ENCODE peak calls at places on chromosomes 5 and 9, in six cellular contexts. W is IMR-90, A is fibroblast of lung, V is HepG2, L is GM23338, J is cardiac muscle cell. U is an unnamed sample.

GRCh38 chr9:111621895-111622480 is 9.1 kb upstream of the DNAJC25 start:
- DNase-seq in V (peak), J (no peak), W (peak), L (peak), A (peak), U (no peak)

GRCh38 chr9:37650873-37651768 is at the start of gene FRMPD1:
- DNase-seq in W (peak), J (peak), L (peak), A (peak), V (peak), U (no peak)

GRCh38 chr5:150589791-150590601 is 50.5 kb upstream of the SYNPO start:
- DNase-seq in A (peak), W (peak), V (peak), J (peak), L (peak), U (peak)

GRCh38 chr5:86625148-86625547 is 7.4 kb downstream of the COX7C start:
- DNase-seq in A (no peak), W (no peak), V (no peak), L (no peak), J (no peak), U (no peak)

GRCh38 chr5:78345485-78345884 is 14.9 kb upstream of the SCAMP1 start:
- DNase-seq in J (peak), W (peak), V (no peak), L (no peak), A (peak), U (no peak)

GRCh38 chr9:113634597-113635515 is 171.3 kb downstream of the RGS3 start:
- DNase-seq in A (peak), J (peak), W (peak), V (peak), L (peak), U (no peak)

GRCh38 chr5:149581192-149581861 is at the start of gene ARHGEF37:
- DNase-seq in L (peak), W (no peak), J (peak), V (peak), A (peak), U (no peak)

GRCh38 chr5:38595149-38595725 is 38.8 kb upstream of the LIFR start:
- DNase-seq in V (no peak), L (no peak), A (peak), W (peak), J (no peak), U (peak)

GRCh38 chr5:14741721-14742426 is 77.4 kb downstream of the OTULIN start:
- DNase-seq in W (no peak), V (no peak), L (no peak), J (no peak), A (no peak), U (no peak)

DNA sequence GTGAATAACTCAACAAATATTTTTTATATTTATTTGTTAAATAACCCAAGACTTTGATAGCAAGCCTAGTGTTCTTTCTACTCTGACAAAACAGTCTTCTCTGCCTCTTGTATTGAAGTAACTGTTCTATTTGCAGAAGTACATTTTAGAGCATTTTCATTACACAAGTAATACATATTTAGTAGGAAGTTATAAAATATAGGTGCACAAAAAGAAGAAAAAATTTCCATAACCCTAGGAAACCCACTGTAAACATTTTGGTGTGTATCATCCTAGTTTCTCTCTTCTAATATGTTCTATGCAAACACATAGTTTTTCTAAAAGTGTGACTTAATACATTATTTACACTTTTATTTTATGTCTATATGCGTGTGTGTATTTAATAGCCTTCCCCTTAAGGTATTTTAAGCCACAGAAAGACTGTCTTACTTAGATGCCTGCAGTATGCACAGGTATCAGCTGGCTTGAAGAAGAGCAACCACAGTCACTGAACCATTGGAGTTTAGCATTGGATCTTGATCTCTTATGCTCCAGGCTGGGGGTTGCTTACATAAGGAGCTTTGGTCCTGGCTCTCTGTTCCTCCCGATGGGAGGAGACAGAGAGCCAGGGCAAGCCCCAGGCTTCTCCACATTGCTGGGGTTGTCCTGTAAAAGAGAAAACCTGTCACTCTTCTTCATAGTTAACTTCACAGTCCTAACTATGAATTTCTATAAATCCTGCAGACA is 3.8 kb downstream of the SELENOP start:
- DNase-seq in A (no peak), J (no peak), W (peak), V (peak), L (peak), U (no peak)
- TF ChIP-seq CTCF in A (peak), J (no peak), W (no peak), V (peak), L (no peak), U (no peak)

DNA sequence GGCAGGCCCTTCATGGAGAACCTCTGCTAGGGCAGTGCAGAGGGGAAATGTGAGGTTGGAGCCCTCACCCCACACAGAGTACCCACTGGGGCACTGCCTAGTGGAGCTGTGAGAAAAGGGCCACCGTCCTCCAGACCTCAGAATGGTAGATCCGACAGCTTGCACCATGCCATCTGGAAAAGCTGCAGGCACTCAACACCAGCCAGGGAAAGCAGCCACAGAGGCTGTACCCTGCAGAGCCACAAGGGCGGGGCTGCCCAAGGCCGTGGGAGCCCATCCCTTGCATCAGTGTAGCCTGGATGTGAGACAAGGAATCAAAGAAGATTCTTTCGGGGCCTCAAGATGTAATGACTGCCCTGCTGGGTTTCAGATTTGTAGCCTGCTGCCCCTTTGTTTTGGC is 16.5 kb upstream of the ZDHHC11 start:
- DNase-seq in W (no peak), A (no peak), V (no peak), J (no peak), L (peak), U (no peak)
- TF ChIP-seq CTCF in W (no peak), A (no peak), V (no peak), J (no peak), L (peak), U (no peak)

DNA sequence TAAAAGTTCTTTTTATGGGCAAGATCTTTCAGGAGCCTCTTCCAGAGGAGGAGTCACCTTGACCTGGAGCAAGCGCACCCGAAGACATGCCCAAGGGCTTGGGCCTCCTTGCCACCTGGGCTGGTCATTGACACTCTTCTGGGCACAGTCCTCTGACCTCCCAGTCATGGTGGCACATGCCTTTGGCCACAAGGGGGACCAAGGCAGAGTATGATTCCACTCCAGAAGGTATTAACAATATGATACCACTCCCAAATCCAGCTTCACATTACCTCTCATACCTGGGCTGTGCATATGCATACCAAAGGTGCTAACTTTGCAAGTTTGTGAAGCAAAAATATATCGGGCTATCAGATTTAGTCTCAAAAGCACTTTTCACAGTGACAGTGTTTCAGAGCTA is 84.6 kb downstream of the MAST4 start:
- DNase-seq in A (no peak), V (no peak), J (no peak), W (no peak), L (no peak), U (no peak)
- TF ChIP-seq CTCF in A (no peak), V (peak), J (peak), W (no peak), L (peak), U (no peak)

GRCh38 chr9:130451004-130451390 is 6.2 kb downstream of the ASS1 start:
- DNase-seq in A (no peak), W (no peak), V (no peak), J (no peak), L (no peak), U (no peak)

GRCh38 chr9:130453487-130453886 is 8.7 kb downstream of the ASS1 start:
- DNase-seq in A (peak), V (peak), L (no peak), J (peak), W (peak), U (no peak)

GRCh38 chr9:130450344-130451003 is 5.7 kb downstream of the ASS1 start:
- DNase-seq in V (peak), L (peak), W (no peak), A (no peak), J (no peak), U (no peak)

GRCh38 chr9:130452835-130453234 is 8.1 kb downstream of the ASS1 start:
- DNase-seq in V (no peak), J (no peak), W (no peak), A (no peak), L (no peak), U (no peak)

DNA sequence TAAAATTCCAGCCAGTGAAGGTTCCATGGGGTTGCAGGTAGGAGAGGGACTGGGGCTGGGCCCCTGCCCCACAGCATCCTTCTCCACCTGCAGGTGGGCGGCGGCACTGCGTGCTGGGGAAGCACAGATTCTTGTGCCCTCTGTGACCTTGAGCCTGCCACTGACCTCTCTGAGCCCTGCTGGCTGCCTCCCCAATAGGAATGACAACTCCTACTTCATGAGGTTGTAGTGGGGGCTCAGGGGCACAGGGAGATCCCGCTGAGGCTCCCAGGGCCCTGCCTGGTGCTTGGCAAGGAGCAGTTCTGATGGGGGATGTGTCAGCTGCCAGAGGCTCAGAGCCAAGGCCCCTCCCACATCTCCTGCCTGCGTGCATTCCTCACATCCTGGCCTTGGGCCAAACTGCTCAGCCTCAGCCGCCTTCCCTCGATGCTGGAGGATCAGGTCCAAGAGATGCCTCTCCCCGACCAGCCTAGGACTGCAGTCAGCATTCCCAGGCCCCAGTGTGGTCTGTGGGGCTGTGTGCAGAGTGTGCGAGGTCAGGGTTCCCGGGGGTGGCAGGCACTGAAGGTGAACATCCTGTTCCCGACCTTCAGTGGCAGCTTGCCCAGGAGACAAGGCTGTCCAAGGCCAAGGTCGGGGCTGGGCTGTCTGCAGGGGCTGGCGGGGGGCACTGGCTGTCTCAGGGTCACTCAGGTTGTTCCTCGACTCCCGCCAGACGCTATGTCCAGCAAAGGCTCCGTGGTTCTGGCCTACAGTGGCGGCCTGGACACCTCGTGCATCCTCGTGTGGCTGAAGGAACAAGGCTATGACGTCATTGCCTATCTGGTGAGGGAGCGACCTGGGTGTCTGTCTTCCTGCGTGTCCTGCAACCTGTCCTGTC is 7.0 kb downstream of the ASS1 start:
- DNase-seq in V (peak), W (peak), A (peak), L (peak), J (peak), U (peak)
- TF ChIP-seq CTCF in V (peak), W (peak), A (peak), L (peak), J (peak), U (peak)

GRCh38 chr5:132283423-132284043 is 10.7 kb upstream of the SLC22A4 start:
- DNase-seq in V (peak), L (peak), W (peak), A (peak), J (peak), U (no peak)
- TF ChIP-seq CTCF in V (peak), L (peak), W (peak), A (peak), J (peak), U (peak)

U was measured in AG09319.